ENCODE peak calls at places on chromosomes 6 and 20, in six cellular contexts. J is left ventricle myocardium inferior; W is CD8-positive, alpha-beta T cell; A is osteocyte; M is progenitor cell of endocrine pancreas; U is heart left ventricle. Y is an unnamed sample.

GRCh38 chr20:51931321-51931720 is 129.0 kb upstream of the SALL4 start:
- DNase-seq in J (no peak), W (no peak), A (no peak), M (no peak), U (no peak), Y (no peak)

GRCh38 chr20:43658068-43658722 is 8.7 kb upstream of the MYBL2 start:
- DNase-seq in J (no peak), W (no peak), A (no peak), M (no peak), U (no peak), Y (no peak)

GRCh38 chr6:46655803-46656202 is 3.0 kb downstream of the SLC25A27 start:
- DNase-seq in J (no peak), W (no peak), A (no peak), M (peak), U (no peak), Y (no peak)

GRCh38 chr6:44548319-44548718 is 160.8 kb downstream of the CDC5L start:
- DNase-seq in J (no peak), W (no peak), A (no peak), M (no peak), U (no peak), Y (no peak)

GRCh38 chr6:165685302-165685701 is 22.3 kb upstream of the PDE10A start:
- DNase-seq in J (no peak), W (no peak), A (no peak), M (no peak), U (no peak), Y (no peak)

GRCh38 chr20:32807706-32808105 is 12.0 kb upstream of the MAPRE1 start:
- DNase-seq in J (no peak), W (no peak), A (no peak), M (no peak), U (no peak), Y (no peak)

GRCh38 chr6:95548188-95548837 is 29.0 kb upstream of the MANEA start:
- DNase-seq in J (no peak), W (no peak), A (no peak), M (no peak), U (no peak), Y (no peak)

GRCh38 chr6:16570946-16571345 is 190.3 kb downstream of the ATXN1 start:
- DNase-seq in J (no peak), W (no peak), A (no peak), M (no peak), U (no peak), Y (no peak)

GRCh38 chr6:148494226-148494625 is 151.6 kb downstream of the SASH1 start:
- DNase-seq in J (no peak), W (no peak), A (no peak), M (no peak), U (no peak), Y (no peak)

GRCh38 chr6:122947355-122947754 is 48.7 kb upstream of the CLVS2 start:
- DNase-seq in J (no peak), W (no peak), A (no peak), M (no peak), U (no peak), Y (no peak)

GRCh38 chr6:112172540-112172939 is 81.8 kb downstream of the LAMA4 start:
- DNase-seq in J (no peak), W (no peak), A (no peak), M (no peak), U (no peak), Y (no peak)

GRCh38 chr20:10090588-10091166 is 55.9 kb downstream of the ANKEF1 start:
- DNase-seq in J (no peak), W (peak), A (no peak), M (no peak), U (peak), Y (no peak)

GRCh38 chr20:57398231-57398821 is 7.1 kb downstream of the RBM38 start:
- DNase-seq in J (peak), W (peak), A (no peak), M (no peak), U (peak), Y (peak)

GRCh38 chr20:63568986-63569949 is 4.8 kb downstream of the HELZ2 start:
- DNase-seq in J (no peak), W (peak), A (no peak), M (no peak), U (no peak), Y (no peak)

GRCh38 chr20:8780926-8781325 is 288.0 kb upstream of the PLCB4 start:
- DNase-seq in J (no peak), W (no peak), A (no peak), M (no peak), U (no peak), Y (no peak)

GRCh38 chr20:34861386-34862084 is 11.1 kb downstream of the GGT7 start:
- DNase-seq in J (no peak), W (no peak), A (peak), M (no peak), U (no peak), Y (no peak)

GRCh38 chr6:65199683-65200082 is 507.3 kb downstream of the EYS start:
- DNase-seq in J (no peak), W (no peak), A (no peak), M (no peak), U (no peak), Y (no peak)

GRCh38 chr20:43750774-43751166 is 24.0 kb upstream of the GTSF1L start:
- DNase-seq in J (no peak), W (no peak), A (no peak), M (no peak), U (no peak), Y (no peak)

GRCh38 chr6:25452027-25452426 is 172.9 kb downstream of the CARMIL1 start:
- DNase-seq in J (no peak), W (no peak), A (no peak), M (no peak), U (no peak), Y (no peak)

GRCh38 chr20:35306931-35307517 is 14.8 kb upstream of the FAM83C start:
- DNase-seq in J (peak), W (peak), A (no peak), M (peak), U (no peak), Y (no peak)

GRCh38 chr6:151075005-151075404 is 164.8 kb upstream of the AKAP12 start:
- DNase-seq in J (no peak), W (no peak), A (no peak), M (no peak), U (no peak), Y (no peak)

GRCh38 chr6:113854531-113855499 is 2.3 kb upstream of the MARCKS start:
- DNase-seq in J (peak), W (no peak), A (peak), M (peak), U (peak), Y (no peak)

GRCh38 chr6:98576811-98577210 is 257.6 kb upstream of the POU3F2 start:
- DNase-seq in J (no peak), W (no peak), A (no peak), M (no peak), U (no peak), Y (no peak)

GRCh38 chr6:30041221-30041620 is 19.8 kb upstream of the POLR1H start:
- DNase-seq in J (no peak), W (no peak), A (no peak), M (no peak), U (no peak), Y (no peak)

GRCh38 chr6:40856271-40856670 is 182.8 kb downstream of the UNC5CL start:
- DNase-seq in J (no peak), W (no peak), A (no peak), M (no peak), U (no peak), Y (no peak)

GRCh38 chr6:40860443-40860842 is 178.6 kb downstream of the UNC5CL start:
- DNase-seq in J (no peak), W (no peak), A (no peak), M (no peak), U (no peak), Y (no peak)

GRCh38 chr6:40854592-40854991 is 184.4 kb downstream of the UNC5CL start:
- DNase-seq in J (no peak), W (no peak), A (no peak), M (no peak), U (no peak), Y (no peak)

GRCh38 chr6:40852667-40853383 is 186.2 kb downstream of the UNC5CL start:
- DNase-seq in J (no peak), W (no peak), A (no peak), M (no peak), U (no peak), Y (no peak)

GRCh38 chr6:40855481-40855880 is 183.5 kb downstream of the UNC5CL start:
- DNase-seq in J (no peak), W (no peak), A (no peak), M (no peak), U (no peak), Y (no peak)
- TF ChIP-seq CTCF in J (no peak), W (no peak), A (no peak), M (no peak), U (no peak), Y (no peak)

GRCh38 chr6:119077643-119078448 is 618 bp downstream of the FAM184A start:
- DNase-seq in J (no peak), W (peak), A (no peak), M (peak), U (no peak), Y (peak)
- TF ChIP-seq CTCF in J (no peak), W (peak), A (no peak), M (peak), U (no peak), Y (no peak)

GRCh38 chr6:152983637-152984386 is 971 bp upstream of the FBXO5 start:
- DNase-seq in J (peak), W (peak), A (peak), M (peak), U (peak), Y (peak)
- TF ChIP-seq CTCF in J (no peak), W (no peak), A (no peak), M (no peak), U (no peak), Y (no peak)

GRCh38 chr6:77620290-77620882 is 32.5 kb upstream of the MEI4 start:
- DNase-seq in J (no peak), W (no peak), A (no peak), M (no peak), U (no peak), Y (no peak)
- TF ChIP-seq CTCF in J (peak), W (no peak), A (peak), M (peak), U (no peak), Y (no peak)

DNA sequence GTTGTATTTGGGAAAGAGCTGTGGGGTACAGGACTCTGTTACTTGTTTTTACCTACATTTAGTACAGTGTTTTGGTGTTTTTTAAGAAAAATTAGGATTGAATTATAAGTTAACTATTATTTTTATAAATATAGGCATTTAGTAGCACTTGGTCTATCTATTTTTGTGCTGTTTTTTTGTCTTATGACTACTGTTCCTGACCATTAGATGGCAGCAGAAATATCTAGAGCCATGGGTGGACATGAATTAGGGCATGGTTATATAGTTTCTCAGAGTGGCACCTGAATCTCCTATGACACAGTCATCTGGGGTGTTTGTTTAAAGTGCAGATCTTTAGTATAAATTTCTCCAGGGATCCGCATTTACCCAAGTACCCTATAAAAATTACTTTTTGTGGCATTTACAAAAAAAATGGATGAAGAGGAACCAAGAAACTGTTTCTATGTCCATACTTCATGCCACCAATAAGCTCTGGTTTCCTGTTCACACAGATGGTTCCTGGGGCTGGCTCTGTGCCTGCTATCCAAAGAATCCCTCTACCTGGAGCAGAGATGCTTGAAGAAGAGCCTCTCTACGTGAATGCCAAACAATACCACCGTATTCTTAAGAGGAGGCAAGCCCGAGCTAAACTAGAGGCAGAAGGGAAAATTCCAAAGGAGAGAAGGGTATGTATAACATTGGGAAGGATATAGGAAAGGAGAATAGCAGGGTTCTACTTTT is 19.8 kb downstream of the NFYA start:
- DNase-seq in J (no peak), W (no peak), A (no peak), M (no peak), U (no peak), Y (no peak)
- TF ChIP-seq CTCF in J (peak), W (no peak), A (peak), M (peak), U (no peak), Y (peak)

GRCh38 chr20:46253391-46253790 is 54.9 kb downstream of the CDH22 start:
- DNase-seq in J (no peak), W (no peak), A (no peak), M (no peak), U (no peak), Y (no peak)
- TF ChIP-seq CTCF in J (peak), W (no peak), A (no peak), M (no peak), U (no peak), Y (no peak)

GRCh38 chr6:159460476-159460875 is 232.6 kb downstream of the SOD2 start:
- DNase-seq in J (no peak), W (no peak), A (no peak), M (no peak), U (no peak), Y (no peak)

GRCh38 chr6:159456349-159456748 is 236.7 kb downstream of the SOD2 start:
- DNase-seq in J (no peak), W (no peak), A (no peak), M (no peak), U (no peak), Y (no peak)

GRCh38 chr6:159451051-159451450 is 242.0 kb downstream of the SOD2 start:
- DNase-seq in J (no peak), W (no peak), A (no peak), M (no peak), U (no peak), Y (no peak)

GRCh38 chr6:159461266-159461665 is 231.8 kb downstream of the SOD2 start:
- DNase-seq in J (no peak), W (no peak), A (no peak), M (no peak), U (no peak), Y (no peak)

GRCh38 chr6:159455700-159456274 is 237.3 kb downstream of the SOD2 start:
- DNase-seq in J (no peak), W (no peak), A (no peak), M (no peak), U (no peak), Y (no peak)
- TF ChIP-seq CTCF in J (no peak), W (no peak), A (no peak), M (no peak), U (no peak), Y (no peak)

DNA sequence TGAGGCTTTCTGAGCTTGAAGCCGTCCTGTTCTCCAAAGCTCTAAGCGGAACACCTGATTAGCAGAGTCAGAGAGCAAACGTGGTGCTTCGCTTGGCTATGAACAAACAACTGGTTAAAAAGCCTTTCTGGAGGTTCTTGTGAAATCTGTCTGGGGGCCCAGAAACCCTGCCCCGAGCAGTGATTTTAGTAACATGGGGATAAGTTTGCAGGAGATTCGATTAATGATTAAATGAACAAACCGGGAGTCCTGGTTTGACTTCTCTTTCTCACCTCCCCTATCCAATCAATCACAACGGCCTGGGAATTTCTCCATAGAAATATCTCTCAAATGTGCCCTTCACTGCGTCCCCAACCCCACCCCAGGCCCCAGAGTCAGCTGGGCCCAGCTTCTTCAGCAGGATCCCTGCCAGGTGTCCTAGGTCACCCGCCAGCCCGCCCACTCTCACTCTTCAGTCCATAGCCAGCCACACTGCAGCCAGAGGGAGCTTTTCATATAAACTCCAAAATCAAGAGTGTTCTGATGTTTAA is 43.6 kb downstream of the ZDHHC14 start:
- DNase-seq in J (no peak), W (no peak), A (no peak), M (no peak), U (no peak), Y (no peak)
- TF ChIP-seq CTCF in J (peak), W (no peak), A (no peak), M (no peak), U (no peak), Y (no peak)

GRCh38 chr6:14040042-14040441 is 77.5 kb upstream of the CD83 start:
- DNase-seq in J (no peak), W (no peak), A (no peak), M (no peak), U (no peak), Y (no peak)
- TF ChIP-seq CTCF in J (no peak), W (no peak), A (no peak), M (peak), U (no peak), Y (no peak)

DNA sequence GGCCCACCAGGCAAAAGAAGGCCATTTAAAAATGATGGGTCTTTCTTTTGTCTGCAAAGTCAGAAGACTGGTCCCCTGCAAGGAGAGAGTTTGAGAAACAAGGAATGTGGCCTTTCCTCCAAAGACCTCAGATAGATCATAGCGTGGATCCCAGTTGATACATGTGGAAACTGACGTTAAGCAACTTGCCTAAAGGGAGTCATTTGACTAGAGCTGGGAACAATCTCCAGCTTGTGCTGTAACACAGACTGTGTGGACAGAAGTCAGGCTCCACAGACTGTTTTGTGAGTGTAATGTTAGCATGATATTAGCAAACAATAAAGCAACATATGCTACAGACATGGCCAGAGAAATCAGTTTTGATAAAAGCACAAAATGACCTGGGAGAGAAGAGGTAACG is 140.4 kb upstream of the CITED2 start:
- DNase-seq in J (no peak), W (no peak), A (no peak), M (no peak), U (no peak), Y (no peak)
- TF ChIP-seq CTCF in J (no peak), W (no peak), A (no peak), M (no peak), U (no peak), Y (no peak)

Y was measured in natural killer cell.